ENCODE peak calls at places on chromosomes 5 and 9, in ten cellular contexts. One of them, this sample, is unnamed.

GRCh38 chr5:122126177-122126701 is 3.1 kb upstream of the ZNF474 start:
- DNase-seq in mucosa of descending colon: no peak
- DNase-seq in tibial artery: no peak
- DNase-seq in neural crest cell: no peak
- DNase-seq in A549: no peak
- DNase-seq in brain microvascular endothelial cell: peak
- DNase-seq in transverse colon: no peak
- DNase-seq in AG09319: peak
- DNase-seq in adrenal gland: no peak
- DNase-seq in cardiac muscle cell: no peak
- DNase-seq in this sample: peak

GRCh38 chr9:123217148-123217585 is 51.2 kb downstream of the STRBP start:
- DNase-seq in mucosa of descending colon: no peak
- DNase-seq in tibial artery: no peak
- DNase-seq in neural crest cell: no peak
- DNase-seq in A549: no peak
- DNase-seq in brain microvascular endothelial cell: no peak
- DNase-seq in transverse colon: no peak
- DNase-seq in AG09319: peak
- DNase-seq in adrenal gland: no peak
- DNase-seq in cardiac muscle cell: no peak
- DNase-seq in this sample: no peak

GRCh38 chr9:125121156-125121555 is 22.2 kb downstream of the SCAI start:
- DNase-seq in mucosa of descending colon: no peak
- DNase-seq in tibial artery: no peak
- DNase-seq in neural crest cell: no peak
- DNase-seq in A549: no peak
- DNase-seq in brain microvascular endothelial cell: no peak
- DNase-seq in transverse colon: no peak
- DNase-seq in AG09319: no peak
- DNase-seq in adrenal gland: no peak
- DNase-seq in cardiac muscle cell: no peak
- DNase-seq in this sample: no peak

GRCh38 chr9:6686396-6686795 is 40.9 kb upstream of the GLDC start:
- DNase-seq in mucosa of descending colon: no peak
- DNase-seq in tibial artery: no peak
- DNase-seq in neural crest cell: no peak
- DNase-seq in A549: no peak
- DNase-seq in brain microvascular endothelial cell: no peak
- DNase-seq in transverse colon: no peak
- DNase-seq in AG09319: no peak
- DNase-seq in adrenal gland: peak
- DNase-seq in cardiac muscle cell: no peak
- DNase-seq in this sample: peak

GRCh38 chr5:24347206-24347605 is 297.6 kb downstream of the CDH10 start:
- DNase-seq in mucosa of descending colon: no peak
- DNase-seq in tibial artery: no peak
- DNase-seq in neural crest cell: no peak
- DNase-seq in A549: no peak
- DNase-seq in brain microvascular endothelial cell: no peak
- DNase-seq in transverse colon: no peak
- DNase-seq in AG09319: no peak
- DNase-seq in adrenal gland: no peak
- DNase-seq in cardiac muscle cell: no peak
- DNase-seq in this sample: no peak

GRCh38 chr5:135375040-135375439 is 24.0 kb downstream of the MACROH2A1 start:
- DNase-seq in mucosa of descending colon: no peak
- DNase-seq in tibial artery: no peak
- DNase-seq in neural crest cell: no peak
- DNase-seq in A549: no peak
- DNase-seq in brain microvascular endothelial cell: no peak
- DNase-seq in transverse colon: no peak
- DNase-seq in AG09319: no peak
- DNase-seq in adrenal gland: no peak
- DNase-seq in cardiac muscle cell: no peak
- DNase-seq in this sample: no peak

GRCh38 chr5:18113724-18114123 is 479.5 kb downstream of the TAF11L14 start:
- DNase-seq in mucosa of descending colon: no peak
- DNase-seq in tibial artery: no peak
- DNase-seq in neural crest cell: no peak
- DNase-seq in A549: no peak
- DNase-seq in brain microvascular endothelial cell: peak
- DNase-seq in transverse colon: no peak
- DNase-seq in AG09319: no peak
- DNase-seq in adrenal gland: no peak
- DNase-seq in cardiac muscle cell: no peak
- DNase-seq in this sample: no peak

GRCh38 chr9:133120343-133121199 is 469 bp downstream of the RALGDS start:
- DNase-seq in mucosa of descending colon: no peak
- DNase-seq in tibial artery: no peak
- DNase-seq in neural crest cell: no peak
- DNase-seq in A549: no peak
- DNase-seq in brain microvascular endothelial cell: no peak
- DNase-seq in transverse colon: no peak
- DNase-seq in AG09319: no peak
- DNase-seq in adrenal gland: no peak
- DNase-seq in cardiac muscle cell: no peak
- DNase-seq in this sample: no peak

GRCh38 chr5:135360278-135361274 is 38.5 kb downstream of the MACROH2A1 start:
- DNase-seq in mucosa of descending colon: no peak
- DNase-seq in tibial artery: no peak
- DNase-seq in neural crest cell: no peak
- DNase-seq in A549: no peak
- DNase-seq in brain microvascular endothelial cell: no peak
- DNase-seq in transverse colon: no peak
- DNase-seq in AG09319: no peak
- DNase-seq in adrenal gland: no peak
- DNase-seq in cardiac muscle cell: no peak
- DNase-seq in this sample: no peak

GRCh38 chr5:65925601-65926275 is 637 bp upstream of the ERBIN start:
- DNase-seq in mucosa of descending colon: peak
- DNase-seq in tibial artery: peak
- DNase-seq in neural crest cell: peak
- DNase-seq in A549: peak
- DNase-seq in brain microvascular endothelial cell: peak
- DNase-seq in transverse colon: peak
- DNase-seq in AG09319: peak
- DNase-seq in adrenal gland: peak
- DNase-seq in cardiac muscle cell: peak
- DNase-seq in this sample: peak

GRCh38 chr5:67453526-67453925 is 256.9 kb upstream of the CD180 start:
- DNase-seq in mucosa of descending colon: no peak
- DNase-seq in tibial artery: no peak
- DNase-seq in neural crest cell: no peak
- DNase-seq in A549: no peak
- DNase-seq in brain microvascular endothelial cell: peak
- DNase-seq in transverse colon: no peak
- DNase-seq in AG09319: no peak
- DNase-seq in adrenal gland: no peak
- DNase-seq in cardiac muscle cell: no peak
- DNase-seq in this sample: no peak

GRCh38 chr5:117204926-117205869 is 630.6 kb upstream of the SEMA6A start:
- DNase-seq in mucosa of descending colon: no peak
- DNase-seq in tibial artery: no peak
- DNase-seq in neural crest cell: no peak
- DNase-seq in A549: no peak
- DNase-seq in brain microvascular endothelial cell: no peak
- DNase-seq in transverse colon: no peak
- DNase-seq in AG09319: no peak
- DNase-seq in adrenal gland: no peak
- DNase-seq in cardiac muscle cell: no peak
- DNase-seq in this sample: no peak

GRCh38 chr5:138831703-138832102 is 43.4 kb downstream of the LRRTM2 start:
- DNase-seq in mucosa of descending colon: no peak
- DNase-seq in tibial artery: no peak
- DNase-seq in neural crest cell: no peak
- DNase-seq in A549: no peak
- DNase-seq in brain microvascular endothelial cell: no peak
- DNase-seq in transverse colon: no peak
- DNase-seq in AG09319: no peak
- DNase-seq in adrenal gland: no peak
- DNase-seq in cardiac muscle cell: no peak
- DNase-seq in this sample: peak

GRCh38 chr5:20972419-20972925 is 984.5 kb upstream of the CDH18 start:
- DNase-seq in mucosa of descending colon: peak
- DNase-seq in tibial artery: no peak
- DNase-seq in neural crest cell: no peak
- DNase-seq in A549: peak
- DNase-seq in brain microvascular endothelial cell: peak
- DNase-seq in transverse colon: no peak
- DNase-seq in AG09319: no peak
- DNase-seq in adrenal gland: no peak
- DNase-seq in cardiac muscle cell: peak
- DNase-seq in this sample: no peak

GRCh38 chr9:120894404-120895226 is 17.6 kb upstream of the PHF19 start:
- DNase-seq in mucosa of descending colon: no peak
- DNase-seq in tibial artery: peak
- DNase-seq in neural crest cell: no peak
- DNase-seq in A549: no peak
- DNase-seq in brain microvascular endothelial cell: no peak
- DNase-seq in transverse colon: no peak
- DNase-seq in AG09319: no peak
- DNase-seq in adrenal gland: no peak
- DNase-seq in cardiac muscle cell: no peak
- DNase-seq in this sample: no peak

GRCh38 chr5:112012112-112012511 is 255.1 kb upstream of the NREP start:
- DNase-seq in mucosa of descending colon: no peak
- DNase-seq in tibial artery: no peak
- DNase-seq in neural crest cell: no peak
- DNase-seq in A549: no peak
- DNase-seq in brain microvascular endothelial cell: no peak
- DNase-seq in transverse colon: no peak
- DNase-seq in AG09319: peak
- DNase-seq in adrenal gland: no peak
- DNase-seq in cardiac muscle cell: no peak
- DNase-seq in this sample: peak

GRCh38 chr5:150700298-150700599 is 613 bp downstream of the RBM22 start:
- DNase-seq in mucosa of descending colon: no peak
- DNase-seq in tibial artery: no peak
- DNase-seq in neural crest cell: no peak
- DNase-seq in A549: no peak
- DNase-seq in brain microvascular endothelial cell: no peak
- DNase-seq in transverse colon: no peak
- DNase-seq in AG09319: no peak
- DNase-seq in adrenal gland: no peak
- DNase-seq in cardiac muscle cell: no peak
- DNase-seq in this sample: peak

GRCh38 chr5:142753114-142753764 is 16.9 kb upstream of the ARHGAP26 start:
- DNase-seq in mucosa of descending colon: no peak
- DNase-seq in tibial artery: peak
- DNase-seq in neural crest cell: no peak
- DNase-seq in A549: no peak
- DNase-seq in brain microvascular endothelial cell: peak
- DNase-seq in transverse colon: peak
- DNase-seq in AG09319: no peak
- DNase-seq in adrenal gland: peak
- DNase-seq in cardiac muscle cell: no peak
- DNase-seq in this sample: no peak

DNA sequence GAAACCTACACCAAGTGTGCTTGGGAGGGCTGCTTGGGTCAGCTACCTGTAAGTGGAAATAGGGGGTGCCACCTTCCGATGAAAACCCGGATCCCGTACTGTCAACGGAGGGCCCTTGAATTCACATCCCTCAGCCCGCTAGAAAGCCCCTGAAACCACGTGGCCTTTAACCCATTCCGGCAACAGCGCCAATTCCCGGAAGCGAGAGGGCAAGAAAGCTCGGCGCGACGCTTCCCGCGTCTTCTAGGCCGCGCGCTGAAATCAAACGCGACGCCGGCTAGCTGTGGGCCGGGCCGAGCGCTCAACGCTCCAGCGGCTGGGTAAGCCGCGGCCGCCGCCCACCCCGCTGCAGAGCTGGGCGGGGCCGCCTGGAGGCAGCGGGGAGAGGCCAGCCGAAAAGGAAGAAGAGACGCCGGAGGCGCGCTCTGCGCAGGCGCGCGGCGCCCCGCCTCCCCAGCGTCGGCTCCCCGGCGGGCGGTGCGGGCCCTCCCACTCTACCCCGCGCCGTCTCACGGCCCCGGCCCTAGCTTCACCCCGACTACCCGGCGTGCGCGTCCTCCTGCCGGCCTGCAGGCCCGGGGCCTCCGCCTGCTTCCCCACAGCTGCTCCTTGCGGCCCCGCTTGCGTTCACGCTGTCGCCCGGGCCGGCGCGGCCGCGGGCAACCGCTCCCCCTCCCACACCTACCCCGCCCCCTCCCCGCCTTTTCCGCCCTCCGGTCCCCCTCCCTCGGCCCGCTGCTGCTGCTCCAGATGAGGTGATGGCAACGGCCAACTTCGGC is at the start of gene KIF2A:
- DNase-seq in mucosa of descending colon: peak
- DNase-seq in tibial artery: peak
- DNase-seq in neural crest cell: peak
- DNase-seq in A549: peak
- DNase-seq in brain microvascular endothelial cell: peak
- DNase-seq in transverse colon: peak
- DNase-seq in AG09319: peak
- DNase-seq in adrenal gland: peak
- DNase-seq in cardiac muscle cell: peak
- DNase-seq in this sample: peak
- TF ChIP-seq CTCF in mucosa of descending colon: peak
- TF ChIP-seq CTCF in tibial artery: peak
- TF ChIP-seq CTCF in neural crest cell: no peak
- TF ChIP-seq CTCF in A549: no peak
- TF ChIP-seq CTCF in brain microvascular endothelial cell: no peak
- TF ChIP-seq CTCF in transverse colon: peak
- TF ChIP-seq CTCF in AG09319: no peak
- TF ChIP-seq CTCF in adrenal gland: peak
- TF ChIP-seq CTCF in cardiac muscle cell: no peak
- TF ChIP-seq CTCF in this sample: peak

GRCh38 chr9:106828082-106828481 is 34.9 kb upstream of the ZNF462 start:
- DNase-seq in mucosa of descending colon: no peak
- DNase-seq in tibial artery: no peak
- DNase-seq in neural crest cell: no peak
- DNase-seq in A549: no peak
- DNase-seq in brain microvascular endothelial cell: no peak
- DNase-seq in transverse colon: no peak
- DNase-seq in AG09319: no peak
- DNase-seq in adrenal gland: no peak
- DNase-seq in cardiac muscle cell: no peak
- DNase-seq in this sample: no peak
- TF ChIP-seq CTCF in mucosa of descending colon: no peak
- TF ChIP-seq CTCF in tibial artery: no peak
- TF ChIP-seq CTCF in neural crest cell: no peak
- TF ChIP-seq CTCF in A549: no peak
- TF ChIP-seq CTCF in brain microvascular endothelial cell: no peak
- TF ChIP-seq CTCF in transverse colon: no peak
- TF ChIP-seq CTCF in AG09319: no peak
- TF ChIP-seq CTCF in adrenal gland: no peak
- TF ChIP-seq CTCF in cardiac muscle cell: no peak
- TF ChIP-seq CTCF in this sample: no peak

GRCh38 chr5:159441441-159441840 is 111.2 kb upstream of the IL12B start:
- DNase-seq in mucosa of descending colon: no peak
- DNase-seq in tibial artery: no peak
- DNase-seq in neural crest cell: peak
- DNase-seq in A549: peak
- DNase-seq in brain microvascular endothelial cell: no peak
- DNase-seq in transverse colon: no peak
- DNase-seq in AG09319: no peak
- DNase-seq in adrenal gland: peak
- DNase-seq in cardiac muscle cell: peak
- DNase-seq in this sample: no peak
- TF ChIP-seq CTCF in mucosa of descending colon: no peak
- TF ChIP-seq CTCF in tibial artery: no peak
- TF ChIP-seq CTCF in neural crest cell: peak
- TF ChIP-seq CTCF in A549: peak
- TF ChIP-seq CTCF in brain microvascular endothelial cell: peak
- TF ChIP-seq CTCF in transverse colon: no peak
- TF ChIP-seq CTCF in AG09319: peak
- TF ChIP-seq CTCF in adrenal gland: peak
- TF ChIP-seq CTCF in cardiac muscle cell: peak
- TF ChIP-seq CTCF in this sample: peak

GRCh38 chr9:130330202-130330601 is 64.6 kb downstream of the HMCN2 start:
- DNase-seq in mucosa of descending colon: no peak
- DNase-seq in tibial artery: no peak
- DNase-seq in neural crest cell: no peak
- DNase-seq in A549: no peak
- DNase-seq in brain microvascular endothelial cell: no peak
- DNase-seq in transverse colon: no peak
- DNase-seq in AG09319: no peak
- DNase-seq in adrenal gland: no peak
- DNase-seq in cardiac muscle cell: no peak
- DNase-seq in this sample: no peak
- TF ChIP-seq CTCF in mucosa of descending colon: no peak
- TF ChIP-seq CTCF in tibial artery: no peak
- TF ChIP-seq CTCF in neural crest cell: no peak
- TF ChIP-seq CTCF in A549: no peak
- TF ChIP-seq CTCF in brain microvascular endothelial cell: no peak
- TF ChIP-seq CTCF in transverse colon: no peak
- TF ChIP-seq CTCF in AG09319: no peak
- TF ChIP-seq CTCF in adrenal gland: no peak
- TF ChIP-seq CTCF in cardiac muscle cell: no peak
- TF ChIP-seq CTCF in this sample: no peak

This sample was measured in HFFc6.